ENCODE peak calls at places on chromosome 16, in nine cellular contexts. Q, D, Z, E, P, B, U, W and R are unnamed samples.

GRCh38 chr16:49528035-49528434 is 154.4 kb downstream of the C16orf78 start:
- DNase-seq in P (peak), Q (no peak), Z (no peak), U (no peak), D (peak), B (peak), W (peak), E (no peak), R (peak)

GRCh38 chr16:63816304-63816703 is 1305.6 kb downstream of the CDH11 start:
- DNase-seq in P (no peak), U (peak), Q (no peak), E (no peak), W (no peak), B (no peak), D (no peak), Z (no peak), R (no peak)

GRCh38 chr16:57592591-57593003 is 35.8 kb upstream of the ADGRG1 start:
- DNase-seq in Q (no peak), U (no peak), B (no peak), D (no peak), W (no peak), P (no peak), Z (no peak), E (peak), R (no peak)

GRCh38 chr16:7140899-7141298 is 191.7 kb upstream of the RBFOX1 start:
- DNase-seq in P (no peak), U (no peak), B (no peak), Q (no peak), D (no peak), E (no peak), W (no peak), Z (no peak), R (no peak)

GRCh38 chr16:15682105-15682570 is 32.1 kb downstream of the NDE1 start:
- DNase-seq in Q (no peak), U (peak), W (peak), Z (peak), P (peak), E (no peak), B (peak), D (peak), R (no peak)

GRCh38 chr16:75113046-75113491 is 3.5 kb downstream of the LDHD start:
- DNase-seq in W (no peak), U (no peak), D (no peak), Z (no peak), B (no peak), P (no peak), Q (no peak), E (no peak), R (peak)

GRCh38 chr16:56682703-56683397 is 580 bp downstream of the MT1X start:
- DNase-seq in Z (no peak), B (no peak), U (no peak), W (no peak), E (peak), P (no peak), D (no peak), Q (no peak), R (no peak)

GRCh38 chr16:66596986-66597848 is 7.3 kb upstream of the CMTM3 start:
- DNase-seq in P (no peak), E (no peak), U (no peak), Z (no peak), W (no peak), Q (no peak), D (no peak), B (no peak), R (no peak)

GRCh38 chr16:83717814-83718213 is 90.0 kb upstream of the HSBP1 start:
- DNase-seq in Z (no peak), Q (no peak), P (peak), E (no peak), U (peak), B (no peak), D (peak), W (peak), R (peak)

GRCh38 chr16:8956265-8957060 is 7.2 kb downstream of the USP7 start:
- DNase-seq in Q (no peak), W (no peak), D (no peak), E (peak), U (no peak), Z (no peak), P (peak), B (no peak), R (no peak)

GRCh38 chr16:25155553-25156460 is 44.3 kb downstream of the LCMT1 start:
- DNase-seq in U (peak), P (no peak), Z (no peak), B (no peak), D (no peak), W (peak), E (no peak), Q (no peak), R (peak)

GRCh38 chr16:86888240-86889044 is 310.1 kb downstream of the FOXL1 start:
- DNase-seq in B (no peak), Z (peak), E (no peak), D (no peak), W (no peak), Q (no peak), P (no peak), U (peak), R (no peak)

GRCh38 chr16:47143329-47143676 is 442 bp downstream of the NETO2 start:
- DNase-seq in W (peak), E (peak), Q (no peak), U (peak), B (no peak), P (peak), D (peak), Z (peak), R (peak)

GRCh38 chr16:27317738-27318398 is 4.1 kb downstream of the IL4R start:
- DNase-seq in Q (no peak), B (no peak), W (no peak), D (no peak), E (no peak), U (no peak), Z (no peak), P (peak), R (no peak)

GRCh38 chr16:48592839-48593429 is 17.0 kb downstream of the N4BP1 start:
- DNase-seq in W (peak), Q (no peak), E (no peak), B (no peak), U (peak), P (no peak), Z (no peak), D (peak), R (peak)

GRCh38 chr16:79415983-79416641 is 184.4 kb downstream of the MAF start:
- DNase-seq in D (no peak), W (no peak), E (no peak), P (no peak), Q (no peak), U (no peak), B (no peak), Z (no peak), R (no peak)

GRCh38 chr16:86059253-86060171 is 160.6 kb downstream of the IRF8 start:
- DNase-seq in E (peak), D (no peak), U (no peak), Q (no peak), B (no peak), P (peak), W (no peak), Z (no peak), R (no peak)

GRCh38 chr16:20303012-20303411 is 24.3 kb downstream of the GP2 start:
- DNase-seq in P (no peak), E (no peak), Z (no peak), Q (no peak), B (no peak), D (no peak), U (no peak), W (no peak), R (no peak)

GRCh38 chr16:51952500-51952899 is 594.4 kb downstream of the TOX3 start:
- DNase-seq in B (no peak), Z (no peak), E (no peak), Q (no peak), D (no peak), W (no peak), P (no peak), U (no peak), R (no peak)

GRCh38 chr16:67233596-67233995 is 6.7 kb downstream of the TMEM208 start:
- DNase-seq in P (no peak), Q (no peak), E (peak), D (no peak), W (no peak), U (no peak), Z (no peak), B (no peak), R (no peak)

GRCh38 chr16:58421529-58421928 is 29.3 kb downstream of the GINS3 start:
- DNase-seq in W (peak), Q (no peak), Z (no peak), P (peak), E (no peak), B (no peak), D (no peak), U (peak), R (no peak)

GRCh38 chr16:29745853-29746345 is at the start of gene C16orf54:
- DNase-seq in B (peak), D (no peak), W (no peak), Q (peak), U (no peak), Z (no peak), P (no peak), E (peak), R (no peak)

GRCh38 chr16:53282975-53283946 is 151.0 kb upstream of the RBL2 start:
- DNase-seq in B (no peak), W (peak), E (no peak), D (peak), Z (peak), P (peak), Q (peak), U (peak), R (no peak)

GRCh38 chr16:75621170-75621477 is 2.0 kb downstream of the ADAT1 start:
- DNase-seq in W (peak), P (peak), E (no peak), D (peak), Z (peak), B (no peak), U (peak), Q (no peak), R (peak)

GRCh38 chr16:82027629-82028035 is 7.4 kb upstream of the HSD17B2 start:
- DNase-seq in E (no peak), Z (no peak), B (no peak), P (no peak), W (no peak), Q (no peak), U (peak), D (no peak), R (no peak)

GRCh38 chr16:27318399-27319256 is 4.9 kb downstream of the IL4R start:
- DNase-seq in W (no peak), Q (no peak), E (peak), P (no peak), D (no peak), B (no peak), Z (no peak), U (peak), R (no peak)

GRCh38 chr16:5604770-5605169 is 507.2 kb upstream of the EEF2KMT start:
- DNase-seq in D (no peak), U (no peak), W (no peak), Z (peak), P (no peak), Q (no peak), E (no peak), B (no peak), R (peak)

GRCh38 chr16:30085820-30086219 is 5.9 kb downstream of the TBX6 start:
- DNase-seq in E (no peak), Z (no peak), Q (no peak), P (no peak), W (no peak), D (no peak), B (no peak), U (no peak), R (no peak)

GRCh38 chr16:55236655-55237054 is 87.3 kb upstream of the IRX6 start:
- DNase-seq in E (no peak), W (no peak), Z (no peak), B (no peak), U (no peak), D (no peak), P (no peak), Q (no peak), R (no peak)

GRCh38 chr16:67959520-67959919 is 8.9 kb downstream of the SLC12A4 start:
- DNase-seq in W (peak), Q (no peak), E (peak), U (no peak), Z (no peak), P (peak), D (peak), B (peak), R (no peak)

GRCh38 chr16:67000384-67001158 is 12.2 kb downstream of the CES4A start:
- DNase-seq in U (no peak), W (no peak), P (no peak), Z (peak), D (no peak), E (peak), B (peak), Q (no peak), R (peak)

GRCh38 chr16:67483150-67483549 is at the start of gene AGRP:
- DNase-seq in Z (no peak), Q (no peak), U (no peak), W (no peak), P (no peak), D (no peak), E (no peak), B (no peak), R (no peak)

GRCh38 chr16:67860589-67861398 is 12.1 kb upstream of the EDC4 start:
- DNase-seq in E (no peak), D (no peak), Q (no peak), W (peak), P (peak), U (peak), B (peak), Z (no peak), R (no peak)

GRCh38 chr16:49763826-49764225 is 92.1 kb downstream of the ZNF423 start:
- DNase-seq in Q (no peak), E (no peak), Z (no peak), D (no peak), P (no peak), W (no peak), B (no peak), U (no peak), R (no peak)

GRCh38 chr16:50056226-50056625 is 9.5 kb upstream of the HEATR3 start:
- DNase-seq in P (no peak), U (no peak), D (no peak), Z (no peak), B (no peak), E (no peak), W (no peak), Q (no peak), R (no peak)

GRCh38 chr16:48632137-48632774 is 22.3 kb upstream of the N4BP1 start:
- DNase-seq in E (no peak), Q (no peak), Z (no peak), P (no peak), U (no peak), B (peak), D (no peak), W (no peak), R (no peak)

GRCh38 chr16:85722066-85722465 is 28.8 kb downstream of the C16orf74 start:
- DNase-seq in E (no peak), W (no peak), D (no peak), P (no peak), U (no peak), Z (no peak), Q (no peak), B (no peak), R (no peak)

DNA sequence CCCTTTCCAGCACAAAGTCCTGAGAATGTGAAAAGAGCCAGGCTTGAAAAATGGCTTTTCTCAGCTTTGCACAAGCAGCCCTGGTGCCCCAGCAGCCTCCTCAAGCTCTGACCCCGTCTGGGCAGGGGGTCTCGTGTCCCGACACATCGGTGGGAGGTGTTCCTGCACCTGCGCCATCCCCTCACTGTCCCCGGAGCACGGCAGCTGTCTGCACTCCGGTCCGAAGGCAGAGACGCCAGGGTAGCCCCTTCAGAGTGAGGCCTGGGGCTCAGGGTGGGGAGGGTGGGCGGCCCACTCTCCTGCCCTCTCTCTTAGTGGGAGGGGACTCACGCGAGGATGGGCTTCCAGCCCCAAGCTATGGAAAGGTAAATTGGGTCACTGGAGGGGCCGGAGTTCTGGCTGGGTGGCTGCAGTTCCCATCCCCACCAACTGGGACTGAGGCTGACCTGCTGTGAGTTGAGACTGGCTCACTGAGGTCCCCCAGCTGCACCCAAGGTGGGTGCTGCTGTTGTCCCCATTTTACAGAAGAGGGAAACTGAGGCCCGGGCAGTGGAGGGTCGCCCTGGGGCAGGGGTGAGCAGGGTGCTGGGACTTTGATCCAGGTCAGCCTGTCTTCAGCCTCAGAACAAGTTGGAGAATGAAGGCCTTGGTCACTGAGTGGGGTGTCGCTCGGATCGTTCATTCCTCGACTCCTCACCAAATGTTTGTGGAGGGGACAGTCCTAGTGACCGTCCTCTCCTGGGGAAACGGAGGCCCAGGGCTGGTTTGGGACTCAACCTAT is 2.3 kb upstream of the BAIAP3 start:
- DNase-seq in E (no peak), Z (no peak), P (no peak), D (no peak), U (no peak), Q (no peak), B (no peak), W (no peak), R (no peak)
- H3K4me3 ChIP-seq in E (no peak), Z (no peak), P (no peak), D (no peak), U (no peak), Q (peak), B (no peak), W (no peak), R (peak)

GRCh38 chr16:13863075-13863765 is 56.7 kb upstream of the ERCC4 start:
- DNase-seq in B (no peak), U (no peak), Z (no peak), P (peak), Q (no peak), D (no peak), E (no peak), W (no peak), R (no peak)

GRCh38 chr16:13858873-13859580 is 60.9 kb upstream of the ERCC4 start:
- DNase-seq in E (no peak), U (no peak), Z (no peak), B (no peak), D (no peak), P (no peak), Q (no peak), W (no peak), R (no peak)

GRCh38 chr16:13866073-13866472 is 53.9 kb upstream of the ERCC4 start:
- DNase-seq in W (peak), Q (no peak), Z (peak), E (peak), D (peak), P (peak), B (peak), U (peak), R (peak)

GRCh38 chr16:13864689-13865088 is 55.3 kb upstream of the ERCC4 start:
- DNase-seq in B (no peak), E (no peak), Z (no peak), W (no peak), D (no peak), U (no peak), P (no peak), Q (no peak), R (no peak)
- H3K4me3 ChIP-seq in B (no peak), E (no peak), Z (no peak), W (no peak), D (no peak), U (no peak), P (no peak), Q (no peak), R (no peak)

DNA sequence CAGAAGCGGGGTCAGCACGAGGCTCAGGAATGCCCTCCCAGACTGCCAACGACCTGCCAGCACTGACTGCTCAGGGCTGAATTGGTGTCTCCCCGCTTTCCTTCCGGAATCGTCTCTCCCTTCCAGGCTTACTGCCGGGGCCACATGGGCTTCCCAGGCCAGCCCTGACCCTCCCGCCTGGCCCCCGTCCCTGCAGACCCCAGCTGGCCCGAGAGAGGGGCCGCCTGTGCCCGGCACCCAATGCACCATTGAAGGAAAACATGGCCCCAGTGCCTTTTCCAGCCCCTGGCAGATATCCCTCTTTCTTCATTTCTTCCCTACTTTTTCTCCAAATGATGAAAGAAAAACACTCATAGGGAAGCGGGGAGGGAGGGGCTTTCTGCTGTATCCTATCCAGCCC is 25.8 kb downstream of the ZNF469 start:
- DNase-seq in E (no peak), P (peak), Z (no peak), B (no peak), W (no peak), Q (no peak), U (no peak), D (no peak), R (no peak)
- H3K4me3 ChIP-seq in E (no peak), P (no peak), Z (no peak), B (no peak), W (no peak), Q (no peak), U (no peak), D (no peak), R (no peak)

GRCh38 chr16:2090819-2091721 is 43.3 kb downstream of the TSC2 start:
- DNase-seq in D (no peak), U (no peak), B (no peak), E (peak), Z (no peak), W (peak), Q (no peak), P (no peak), R (no peak)
- H3K4me3 ChIP-seq in D (no peak), U (no peak), B (peak), E (peak), Z (no peak), W (no peak), Q (no peak), P (no peak), R (no peak)

GRCh38 chr16:31142109-31143035 is 6.8 kb upstream of the PRSS8 start:
- DNase-seq in W (peak), P (peak), Z (peak), E (peak), D (peak), B (peak), U (peak), Q (peak), R (peak)

GRCh38 chr16:31143889-31144148 is 6.0 kb downstream of the PRSS36 start:
- DNase-seq in Z (no peak), B (no peak), U (no peak), D (no peak), W (no peak), Q (no peak), P (no peak), E (no peak), R (no peak)

GRCh38 chr16:31143036-31143888 is 6.6 kb downstream of the PRSS36 start:
- DNase-seq in P (no peak), D (no peak), Z (no peak), U (no peak), B (no peak), Q (no peak), E (peak), W (no peak), R (no peak)

GRCh38 chr16:31138621-31139578 is 3.4 kb upstream of the PRSS8 start:
- DNase-seq in Z (peak), D (peak), E (peak), Q (no peak), U (peak), B (peak), P (peak), W (peak), R (peak)

DNA sequence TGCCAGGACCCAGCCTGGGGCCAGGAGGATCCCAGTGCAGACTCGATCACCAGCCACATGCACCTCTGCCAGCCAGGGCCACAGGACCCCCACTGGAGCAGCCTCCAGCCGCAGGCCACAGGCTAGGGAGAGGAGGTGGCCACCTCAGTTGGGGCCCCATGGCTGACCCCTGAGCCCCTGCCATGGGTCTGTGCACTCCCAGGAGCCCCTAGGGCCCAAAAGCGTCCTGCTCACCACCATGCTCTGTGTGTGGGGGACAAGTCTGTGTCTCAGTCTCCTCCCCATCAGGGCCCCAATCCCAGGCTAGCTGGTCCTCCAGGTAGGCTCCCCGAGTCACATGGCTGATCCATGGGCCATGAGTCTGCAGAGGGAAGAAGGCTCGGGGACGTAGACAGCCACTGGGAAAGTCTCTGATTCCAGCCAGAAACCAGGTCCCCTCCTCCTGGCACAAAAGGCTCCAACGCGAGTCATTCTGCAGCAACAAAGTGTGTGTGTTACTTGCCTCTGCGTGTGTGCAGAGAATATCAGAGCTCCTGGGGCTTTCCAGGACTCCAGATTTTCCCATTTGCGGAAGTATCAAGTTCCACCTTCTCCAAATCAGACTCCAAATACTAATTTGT is 6.1 kb upstream of the PRSS8 start:
- DNase-seq in D (no peak), U (peak), P (no peak), E (peak), B (no peak), W (peak), Z (no peak), Q (no peak), R (no peak)
- H3K4me3 ChIP-seq in D (no peak), U (peak), P (peak), E (no peak), B (no peak), W (peak), Z (no peak), Q (peak), R (peak)

GRCh38 chr16:71963125-71963875 is 36.9 kb downstream of the PKD1L3 start:
- DNase-seq in E (no peak), Q (no peak), D (no peak), W (no peak), P (no peak), B (no peak), U (no peak), Z (no peak), R (no peak)
- H3K4me3 ChIP-seq in E (no peak), Q (no peak), D (no peak), W (no peak), P (no peak), B (no peak), U (no peak), Z (no peak), R (no peak)